ENCODE peak calls at places on chromosome 10, in four cellular contexts. X is A172; N is cerebellum; C is CD4-positive, alpha-beta memory T cell. M is an unnamed sample.

GRCh38 chr10:3165196-3165595 is 7.4 kb downstream of the PITRM1 start:
- DNase-seq in X (no peak), N (no peak), C (no peak), M (no peak)

GRCh38 chr10:80407836-80408197 is 534 bp upstream of the PRXL2A start:
- DNase-seq in X (peak), C (no peak), N (no peak), M (no peak)

GRCh38 chr10:120599202-120599724 is 142.2 kb downstream of the PLPP4 start:
- DNase-seq in C (no peak), N (no peak), X (no peak), M (peak)

GRCh38 chr10:111578076-111578475 is 501.2 kb downstream of the ADRA2A start:
- DNase-seq in X (no peak), N (no peak), C (no peak), M (no peak)

GRCh38 chr10:110547139-110547761 is 20.2 kb upstream of the SMC3 start:
- DNase-seq in C (peak), N (peak), X (peak), M (peak)

GRCh38 chr10:103849212-103849877 is 6.0 kb downstream of the SH3PXD2A start:
- DNase-seq in C (no peak), N (no peak), X (peak), M (no peak)

GRCh38 chr10:61834519-61834918 is 67.0 kb upstream of the ARID5B start:
- DNase-seq in N (no peak), C (no peak), X (no peak), M (no peak)

GRCh38 chr10:43689955-43690771 is 41.5 kb upstream of the ZNF32 start:
- DNase-seq in C (peak), N (peak), X (no peak), M (peak)

GRCh38 chr10:79292789-79293746 is 54.2 kb upstream of the PPIF start:
- DNase-seq in C (peak), X (peak), N (no peak), M (no peak)